ENCODE peak calls at places on chromosomes 6 and 20, in six cellular contexts. Q is ovary; R is CD8-positive, alpha-beta memory T cell; O is ascending aorta; L is AG04449; U is foreskin fibroblast. C is an unnamed sample.

GRCh38 chr20:63273635-63274380 is 1.2 kb downstream of the ARFGAP1 start:
- DNase-seq in R (no peak), U (peak), Q (no peak), O (no peak), L (peak), C (no peak)

GRCh38 chr20:53202781-53203180 is 230.6 kb downstream of the TSHZ2 start:
- DNase-seq in Q (no peak), L (no peak), U (no peak), O (no peak), R (no peak), C (no peak)

GRCh38 chr6:106745824-106746610 is 116.6 kb downstream of the QRSL1 start:
- DNase-seq in L (no peak), R (no peak), U (no peak), Q (no peak), O (no peak), C (no peak)

GRCh38 chr6:11212625-11213024 is 19.8 kb downstream of the NEDD9 start:
- DNase-seq in L (no peak), O (no peak), U (peak), Q (no peak), R (no peak), C (no peak)

GRCh38 chr6:43310624-43311023 is 2.0 kb upstream of the CRIP3 start:
- DNase-seq in U (no peak), O (no peak), L (no peak), Q (no peak), R (no peak), C (no peak)

GRCh38 chr20:25355191-25355590 is 35.4 kb downstream of the ABHD12 start:
- DNase-seq in Q (no peak), L (no peak), R (no peak), U (no peak), O (no peak), C (no peak)

GRCh38 chr6:107809966-107810365 is 14.1 kb downstream of the SCML4 start:
- DNase-seq in L (no peak), R (no peak), Q (no peak), O (no peak), U (no peak), C (no peak)

GRCh38 chr20:58763076-58763475 is 70.5 kb downstream of the NPEPL1 start:
- DNase-seq in Q (no peak), R (no peak), U (no peak), O (no peak), L (no peak), C (no peak)

GRCh38 chr6:15675537-15676170 is 12.8 kb upstream of the DTNBP1 start:
- DNase-seq in L (no peak), R (no peak), Q (no peak), O (no peak), U (no peak), C (no peak)

GRCh38 chr6:20952605-20953004 is 418.3 kb downstream of the CDKAL1 start:
- DNase-seq in R (no peak), Q (no peak), L (peak), O (no peak), U (peak), C (no peak)

GRCh38 chr6:44051516-44051915 is 75.7 kb downstream of the MRPL14 start:
- DNase-seq in L (no peak), R (peak), Q (no peak), U (peak), O (no peak), C (no peak)

GRCh38 chr6:99119109-99120031 is 171.6 kb upstream of the FBXL4 start:
- DNase-seq in L (no peak), O (no peak), Q (no peak), U (peak), R (no peak), C (peak)

GRCh38 chr20:17223553-17223952 is 3.3 kb upstream of the PCSK2 start:
- DNase-seq in O (no peak), Q (no peak), U (no peak), L (no peak), R (no peak), C (no peak)

GRCh38 chr6:42255050-42255449 is 37.4 kb upstream of the MRPS10 start:
- DNase-seq in U (peak), R (no peak), O (no peak), Q (no peak), L (no peak), C (no peak)

GRCh38 chr6:115783402-115784061 is 277.2 kb downstream of the FRK start:
- DNase-seq in Q (no peak), L (no peak), U (peak), O (no peak), R (no peak), C (no peak)

GRCh38 chr6:118677193-118677592 is 25.8 kb upstream of the CEP85L start:
- DNase-seq in R (no peak), U (no peak), Q (no peak), O (no peak), L (no peak), C (no peak)

GRCh38 chr6:113969888-113970807 is 800 bp downstream of the HDAC2 start:
- DNase-seq in L (no peak), R (peak), Q (peak), U (no peak), O (no peak), C (no peak)

GRCh38 chr6:47262226-47262625 is 47.5 kb downstream of the TNFRSF21 start:
- DNase-seq in O (no peak), L (no peak), Q (no peak), R (no peak), U (no peak), C (no peak)

GRCh38 chr6:168206681-168207274 is 112.8 kb downstream of the DACT2 start:
- DNase-seq in L (no peak), U (no peak), R (no peak), O (no peak), Q (no peak), C (no peak)

GRCh38 chr20:23200914-23201313 is 114.8 kb upstream of the CD93 start:
- DNase-seq in U (no peak), Q (no peak), O (no peak), L (no peak), R (no peak), C (no peak)

GRCh38 chr6:82786251-82786650 is 279.4 kb downstream of the UBE3D start:
- DNase-seq in Q (no peak), L (no peak), O (no peak), R (no peak), U (no peak), C (no peak)

GRCh38 chr20:46546293-46546692 is 4.2 kb downstream of the OCSTAMP start:
- DNase-seq in R (no peak), L (no peak), O (no peak), Q (no peak), U (no peak), C (no peak)

GRCh38 chr6:109793793-109794192 is 102.7 kb downstream of the FIG4 start:
- DNase-seq in Q (no peak), U (peak), L (peak), O (no peak), R (no peak), C (no peak)

GRCh38 chr6:45423111-45423900 is 45.6 kb upstream of the SUPT3H start:
- DNase-seq in R (no peak), O (no peak), L (no peak), U (peak), Q (peak), C (peak)

GRCh38 chr6:47248446-47248845 is 61.3 kb downstream of the TNFRSF21 start:
- DNase-seq in O (no peak), Q (no peak), U (no peak), L (no peak), R (no peak), C (no peak)

GRCh38 chr20:47441774-47442150 is 59.9 kb upstream of the NCOA3 start:
- DNase-seq in L (no peak), Q (no peak), R (no peak), O (no peak), U (no peak), C (no peak)

GRCh38 chr6:165571068-165571682 is 91.9 kb downstream of the PDE10A start:
- DNase-seq in L (no peak), R (no peak), O (no peak), Q (no peak), U (no peak), C (no peak)

GRCh38 chr6:54878705-54879104 is 32.1 kb downstream of the FAM83B start:
- DNase-seq in R (no peak), O (no peak), L (no peak), Q (no peak), U (no peak), C (no peak)

GRCh38 chr6:29731281-29731680 is 8.0 kb downstream of the HLA-F start:
- DNase-seq in U (no peak), L (no peak), R (no peak), O (no peak), Q (no peak), C (no peak)

GRCh38 chr6:133128191-133128590 is 113.0 kb upstream of the EYA4 start:
- DNase-seq in O (no peak), U (peak), Q (no peak), L (no peak), R (no peak), C (no peak)

GRCh38 chr6:36075656-36076055 is 48.0 kb downstream of the MAPK14 start:
- DNase-seq in R (peak), L (no peak), U (no peak), Q (no peak), O (no peak), C (no peak)

GRCh38 chr20:50369225-50370035 is 140.8 kb upstream of the PTPN1 start:
- DNase-seq in R (no peak), L (no peak), Q (no peak), O (no peak), U (no peak), C (no peak)

GRCh38 chr20:48819089-48819488 is 8.7 kb downstream of the PREX1 start:
- DNase-seq in R (no peak), Q (no peak), U (no peak), L (no peak), O (no peak), C (no peak)

GRCh38 chr6:117605169-117605826 is 3.0 kb upstream of the GOPC start:
- DNase-seq in Q (no peak), R (peak), O (no peak), U (peak), L (peak), C (peak)

GRCh38 chr20:53214392-53214791 is 242.2 kb downstream of the TSHZ2 start:
- DNase-seq in L (no peak), O (no peak), U (no peak), R (no peak), Q (no peak), C (no peak)

GRCh38 chr6:2732503-2733089 is 18.1 kb downstream of the MYLK4 start:
- DNase-seq in O (no peak), U (no peak), L (no peak), Q (peak), R (no peak), C (no peak)
- H3K4me3 ChIP-seq in O (no peak), U (no peak), L (no peak), Q (no peak), R (no peak), C (no peak)

GRCh38 chr6:75202676-75203131 is 3.1 kb downstream of the COL12A1 start:
- DNase-seq in O (no peak), U (no peak), R (no peak), Q (peak), L (no peak), C (no peak)

GRCh38 chr6:75201901-75202672 is 3.8 kb downstream of the COL12A1 start:
- DNase-seq in L (no peak), U (no peak), Q (peak), R (no peak), O (no peak), C (no peak)

GRCh38 chr6:75204959-75205775 is 686 bp downstream of the COL12A1 start:
- DNase-seq in L (no peak), Q (peak), U (peak), O (no peak), R (no peak), C (no peak)

GRCh38 chr6:75204222-75204958 is 1.5 kb downstream of the COL12A1 start:
- DNase-seq in Q (peak), L (peak), U (peak), O (no peak), R (no peak), C (no peak)

GRCh38 chr6:75203721-75204120 is 2.1 kb downstream of the COL12A1 start:
- DNase-seq in O (no peak), R (no peak), U (no peak), L (no peak), Q (peak), C (no peak)
- H3K4me3 ChIP-seq in O (peak), R (no peak), U (peak), L (peak), Q (peak), C (no peak)

DNA sequence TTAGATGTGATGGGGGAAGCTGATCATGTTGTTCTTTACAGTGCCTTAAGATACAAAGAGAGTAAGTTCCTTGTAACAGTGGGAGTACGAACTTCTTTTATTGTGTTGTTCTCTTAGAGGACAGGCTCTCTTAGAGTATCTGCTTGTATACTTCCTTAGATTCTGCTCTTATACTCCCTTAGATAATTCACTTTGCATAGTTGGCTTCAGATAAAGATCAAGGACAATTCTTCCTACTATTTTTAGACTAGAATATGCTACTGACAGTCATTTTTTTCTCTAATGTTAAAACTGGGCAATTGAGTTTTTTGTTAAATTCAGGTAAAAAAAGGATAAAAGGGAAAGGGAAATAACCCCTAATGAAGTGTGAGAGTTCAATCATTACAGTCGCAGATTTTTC is 138.7 kb downstream of the MYB start:
- DNase-seq in Q (no peak), R (no peak), L (no peak), O (no peak), U (no peak), C (no peak)
- H3K4me3 ChIP-seq in Q (no peak), R (no peak), L (no peak), O (no peak), U (no peak), C (no peak)

DNA sequence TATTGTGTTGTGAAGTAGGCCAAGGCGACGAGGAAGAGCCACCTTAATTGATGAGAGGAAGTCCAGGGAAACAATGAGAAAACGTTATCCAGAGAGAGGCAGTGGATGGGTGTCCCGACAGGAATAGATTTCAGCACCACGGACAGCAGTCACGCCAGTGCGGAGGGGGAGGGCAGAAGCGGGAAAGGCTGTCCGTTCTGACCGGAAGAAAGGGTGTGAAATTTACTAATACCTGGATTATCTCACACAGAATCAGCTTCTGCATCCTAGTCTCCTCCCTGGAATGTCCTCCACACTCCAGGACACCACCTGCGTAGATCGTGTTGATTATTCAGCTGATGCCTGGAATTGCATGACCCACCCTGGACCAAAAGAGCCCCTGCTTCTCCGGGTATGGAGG is 7.4 kb upstream of the BPIFA3 start:
- DNase-seq in U (peak), Q (peak), R (peak), O (no peak), L (no peak), C (peak)
- H3K4me3 ChIP-seq in U (no peak), Q (no peak), R (no peak), O (no peak), L (no peak), C (no peak)